ENCODE peak calls at places on chromosomes 16 and 17, in five cellular contexts. E is RWPE2; O is CD8-positive, alpha-beta T cell; I is heart left ventricle; Q is ovary. B is an unnamed sample.

GRCh38 chr16:55035956-55036355 is 105.3 kb downstream of the IRX5 start:
- DNase-seq in Q (no peak), E (no peak), I (no peak), O (no peak), B (peak)

GRCh38 chr16:26983426-26983825 is 83.3 kb upstream of the C16orf82 start:
- DNase-seq in Q (no peak), E (no peak), I (no peak), O (no peak), B (no peak)

GRCh38 chr17:34622862-34623261 is 43.5 kb downstream of the TMEM132E start:
- DNase-seq in I (no peak), O (no peak), E (no peak), Q (no peak), B (no peak)

GRCh38 chr16:67419502-67419901 is 3.2 kb upstream of the ZDHHC1 start:
- DNase-seq in O (no peak), I (no peak), E (no peak), Q (no peak), B (no peak)

GRCh38 chr16:68275611-68276191 is 11.4 kb downstream of the SLC7A6 start:
- DNase-seq in E (no peak), Q (no peak), I (no peak), O (peak), B (peak)

GRCh38 chr17:50362661-50363060 is 10.3 kb downstream of the MRPL27 start:
- DNase-seq in Q (no peak), I (no peak), E (no peak), O (no peak), B (no peak)

GRCh38 chr17:42051013-42051400 is 606 bp upstream of the C17orf113 start:
- DNase-seq in O (no peak), I (no peak), Q (no peak), E (no peak), B (no peak)

GRCh38 chr17:48993305-48993704 is 3.9 kb upstream of the IGF2BP1 start:
- DNase-seq in O (no peak), E (no peak), Q (no peak), I (no peak), B (no peak)

GRCh38 chr17:82018152-82019041 is 4.3 kb downstream of the CENPX start:
- DNase-seq in Q (no peak), I (no peak), E (no peak), O (no peak), B (no peak)

GRCh38 chr17:77942111-77942988 is 16.2 kb upstream of the TNRC6C start:
- DNase-seq in Q (no peak), E (no peak), I (no peak), O (no peak), B (no peak)

GRCh38 chr17:6755731-6756184 is at the start of gene XAF1:
- DNase-seq in E (no peak), Q (peak), O (peak), I (peak), B (peak)

GRCh38 chr17:57747221-57748017 is 2.3 kb upstream of the CCDC182 start:
- DNase-seq in I (no peak), E (no peak), O (peak), Q (peak), B (peak)

GRCh38 chr17:80456465-80457235 is 19.8 kb downstream of the NPTX1 start:
- DNase-seq in I (peak), O (no peak), E (no peak), Q (peak), B (no peak)

GRCh38 chr16:87416826-87417471 is 24.8 kb downstream of the MAP1LC3B start:
- DNase-seq in I (no peak), O (peak), E (no peak), Q (peak), B (peak)
- TF ChIP-seq CTCF in I (peak), O (peak), E (peak), Q (peak), B (peak)

GRCh38 chr16:28823719-28824547 is 1.1 kb downstream of the ATXN2L start:
- DNase-seq in Q (peak), O (peak), I (peak), E (peak), B (peak)
- TF ChIP-seq CTCF in Q (no peak), O (peak), I (peak), E (no peak), B (peak)

GRCh38 chr17:37664214-37664613 is 21.0 kb upstream of the DDX52 start:
- DNase-seq in I (no peak), O (no peak), E (no peak), Q (no peak), B (no peak)

GRCh38 chr17:37662358-37662757 is 19.1 kb upstream of the DDX52 start:
- DNase-seq in O (no peak), I (no peak), Q (no peak), E (no peak), B (no peak)

GRCh38 chr17:37657202-37657601 is 14.0 kb upstream of the DDX52 start:
- DNase-seq in I (no peak), O (no peak), E (no peak), Q (no peak), B (no peak)

GRCh38 chr17:37659887-37660286 is 16.6 kb upstream of the DDX52 start:
- DNase-seq in O (no peak), Q (no peak), E (no peak), I (no peak), B (no peak)

DNA sequence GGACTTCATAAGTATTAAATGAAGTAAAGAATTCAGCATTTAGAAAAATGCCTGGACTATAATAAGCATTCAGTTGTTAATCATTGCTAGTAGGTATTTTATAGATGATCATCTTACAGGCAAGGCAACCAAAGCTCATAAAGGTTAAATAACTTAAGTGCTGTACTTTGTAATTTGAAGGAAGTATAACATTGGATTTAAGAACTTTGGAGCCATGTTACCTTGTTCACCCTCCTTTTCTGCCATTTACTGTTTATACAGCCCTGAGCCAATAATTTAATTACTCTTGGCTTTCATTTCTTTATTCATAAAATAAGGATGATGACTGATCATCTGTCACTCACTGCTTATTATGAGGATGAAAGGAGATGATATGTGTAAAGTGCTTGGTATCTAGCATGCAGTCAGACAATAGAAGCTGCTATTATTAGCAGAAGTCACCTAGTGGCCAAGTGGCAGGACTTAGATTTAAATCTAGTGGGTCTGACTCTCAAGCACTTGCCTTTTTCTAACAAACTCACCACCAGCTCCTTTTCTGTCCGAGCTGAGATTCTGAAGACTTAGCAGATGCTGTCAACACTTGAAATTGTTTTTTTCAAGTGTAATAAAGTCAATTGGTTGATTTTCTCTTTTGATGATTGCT is 18.2 kb upstream of the DDX52 start:
- DNase-seq in O (no peak), I (no peak), Q (no peak), E (no peak), B (no peak)
- TF ChIP-seq CTCF in O (no peak), I (no peak), Q (no peak), E (no peak), B (no peak)

DNA sequence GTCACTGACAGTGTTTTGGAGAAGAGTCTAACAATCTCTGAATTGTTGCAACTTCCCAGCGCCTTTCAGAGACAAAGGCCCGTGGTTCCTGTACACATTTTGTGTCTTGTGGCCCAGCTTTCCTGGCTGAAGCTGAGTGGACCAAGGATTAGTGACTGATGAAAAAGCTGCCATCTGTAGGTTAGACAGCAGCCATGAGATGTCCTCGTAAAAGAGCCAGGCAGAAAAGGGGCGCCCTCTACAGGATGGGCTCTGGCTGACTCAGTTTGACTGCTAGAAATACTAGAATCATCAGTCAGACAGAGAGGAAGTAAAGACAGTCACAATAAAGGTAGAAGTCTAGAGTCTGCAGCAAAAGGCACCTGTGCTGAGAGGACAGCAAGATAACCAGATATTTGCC is 26.5 kb upstream of the NF1 start:
- DNase-seq in Q (no peak), I (peak), E (no peak), O (peak), B (peak)
- TF ChIP-seq CTCF in Q (no peak), I (peak), E (peak), O (peak), B (peak)

GRCh38 chr16:15642557-15643452 is at the start of gene MARF1:
- DNase-seq in E (peak), I (peak), Q (peak), O (peak), B (peak)
- TF ChIP-seq CTCF in E (peak), I (peak), Q (no peak), O (peak), B (peak)

B was measured in bronchial epithelial cell.